ENCODE peak calls at places on chromosomes 3 and 15, in eight cellular contexts. X is heart left ventricle; Z is effector memory CD4-positive, alpha-beta T cell; P is heart right ventricle; B is pancreas; U is OCI-LY7; Y is mesenchymal stem cell; S is CD4-positive, alpha-beta memory T cell. I is an unnamed sample.

GRCh38 chr3:70703305-70704102 is 391.1 kb upstream of the MDFIC2 start:
- DNase-seq in X (no peak), B (no peak), Z (no peak), S (no peak), U (no peak), P (no peak), Y (no peak), I (no peak)

GRCh38 chr15:82535566-82536408 is 4.5 kb downstream of the RPS17 start:
- DNase-seq in Z (no peak), B (no peak), S (no peak), Y (no peak), X (no peak), P (no peak), U (no peak), I (no peak)

GRCh38 chr3:125556314-125556713 is 36.3 kb upstream of the SNX4 start:
- DNase-seq in Z (no peak), B (no peak), P (no peak), Y (peak; percentile 85), X (no peak), U (no peak), S (no peak), I (no peak)

GRCh38 chr15:90126457-90127435 is 24.5 kb upstream of the IDH2 start:
- DNase-seq in U (no peak), Y (no peak), X (peak; percentile 83), P (peak; percentile 67), S (no peak), Z (no peak), B (no peak), I (no peak)

GRCh38 chr3:71659758-71660666 is 65.2 kb downstream of the EIF4E3 start:
- DNase-seq in X (no peak), Z (no peak), P (no peak), B (no peak), S (no peak), U (peak; percentile 94), Y (no peak), I (no peak)

GRCh38 chr3:111906667-111907066 is 47.6 kb downstream of the PHLDB2 start:
- DNase-seq in S (no peak), Z (no peak), P (no peak), U (no peak), Y (peak; percentile 80), X (no peak), B (no peak), I (no peak)

GRCh38 chr3:182609575-182610156 is 183.6 kb upstream of the ATP11B start:
- DNase-seq in Z (no peak), X (no peak), Y (no peak), B (peak; percentile 60), P (no peak), U (no peak), S (no peak), I (no peak)

GRCh38 chr3:172562881-172563835 is 39.9 kb upstream of the TNFSF10 start:
- DNase-seq in P (no peak), Y (peak; percentile 98), U (no peak), B (no peak), X (no peak), S (peak; percentile 35), Z (no peak), I (no peak)

GRCh38 chr3:167346171-167346570 is 33.9 kb downstream of the ZBBX start:
- DNase-seq in P (no peak), Z (no peak), U (no peak), B (no peak), X (no peak), Y (no peak), S (no peak), I (no peak)

GRCh38 chr15:35362195-35362829 is 183.7 kb downstream of the DPH6 start:
- DNase-seq in Z (no peak), P (no peak), Y (peak; percentile 78), U (no peak), S (no peak), B (no peak), X (no peak), I (no peak)

GRCh38 chr3:44885618-44886017 is 11.2 kb downstream of the TGM4 start:
- DNase-seq in S (no peak), Y (peak; percentile 81), B (no peak), Z (no peak), U (no peak), X (peak; percentile 35), P (no peak), I (no peak)

GRCh38 chr15:83656192-83656591 is 2.3 kb downstream of the ADAMTSL3 start:
- DNase-seq in S (no peak), X (no peak), U (no peak), B (no peak), Y (no peak), P (no peak), Z (no peak), I (no peak)

GRCh38 chr15:83653288-83653638 is 660 bp upstream of the ADAMTSL3 start:
- DNase-seq in Z (no peak), B (no peak), U (no peak), Y (no peak), S (no peak), P (no peak), X (no peak), I (no peak)

GRCh38 chr15:83655237-83655616 is 1.3 kb downstream of the ADAMTSL3 start:
- DNase-seq in U (no peak), P (no peak), X (no peak), Y (no peak), Z (no peak), B (no peak), S (no peak), I (no peak)

GRCh38 chr15:83653639-83654378 is at the start of gene ADAMTSL3:
- DNase-seq in P (peak; percentile 90), B (peak; percentile 97), Z (no peak), S (no peak), U (no peak), Y (peak; percentile 38), X (peak; percentile 88), I (no peak)

DNA sequence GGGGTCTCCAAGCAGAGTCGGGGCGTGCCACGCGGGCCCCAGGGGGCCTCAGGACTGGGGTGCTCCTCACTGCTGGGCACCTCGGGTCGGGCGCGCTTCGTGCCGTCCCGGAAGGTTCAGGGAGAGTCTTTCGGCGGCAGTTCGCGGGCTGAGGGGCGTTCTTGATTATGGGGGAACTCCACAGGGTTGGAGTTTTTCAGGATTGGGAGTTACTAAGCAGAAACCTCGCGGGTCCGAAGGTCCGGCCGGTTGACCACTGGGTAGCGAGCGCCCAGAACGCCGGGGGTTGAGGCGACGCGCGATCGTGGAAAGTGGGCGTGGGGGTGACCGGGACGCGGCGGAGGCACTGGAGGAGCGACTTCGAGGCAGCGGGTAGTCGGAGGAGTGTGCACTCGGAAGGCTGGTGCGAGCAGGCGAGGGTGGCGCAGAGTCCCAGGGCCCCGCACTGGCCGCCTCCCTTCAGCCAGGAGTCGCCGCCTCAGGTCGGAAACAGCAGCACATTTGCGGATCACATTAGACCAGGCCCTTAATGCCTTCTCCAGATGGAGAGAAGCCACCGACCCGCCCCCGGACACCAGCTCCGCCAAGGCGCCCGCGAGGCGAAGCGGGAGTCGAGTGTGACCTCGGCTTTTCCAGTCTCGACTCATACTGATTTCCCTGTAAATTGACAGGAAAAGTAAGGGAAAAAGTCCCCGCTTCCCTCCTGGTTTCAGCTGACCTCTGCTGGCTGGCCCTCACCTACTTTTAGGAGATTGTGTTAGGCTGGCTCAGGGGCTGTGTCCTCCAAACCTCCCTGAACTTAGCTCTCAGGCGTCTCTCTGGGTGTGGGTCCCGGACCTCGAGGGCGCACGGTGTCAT is 685 bp downstream of the ADAMTSL3 start:
- DNase-seq in X (peak; percentile 80), S (no peak), Z (no peak), Y (no peak), U (no peak), P (peak; percentile 75), B (peak; percentile 69), I (no peak)
- H3K4me1 ChIP-seq in X (peaks cover 42% of the 10 kb centered on the region), S (no peaks in the 10 kb centered on the region), Z (no peaks in the 10 kb centered on the region), Y (peaks cover 13% of the 10 kb centered on the region), U (no peaks in the 10 kb centered on the region), P (peaks cover 28% of the 10 kb centered on the region), B (peaks cover 11% of the 10 kb centered on the region), I (no peaks in the 10 kb centered on the region)

GRCh38 chr15:81155375-81156218 is 21.5 kb downstream of the CFAP161 start:
- DNase-seq in P (no peak), X (no peak), B (no peak), U (peak; percentile 62), S (peak; percentile 8), Z (no peak), Y (peak; percentile 36), I (peak; percentile 44)
- H3K27ac ChIP-seq in P (no peak overlapping the region), X (no peak overlapping the region), B (no peak overlapping the region), U (no peak overlapping the region), S (no peak overlapping the region), Z (no peak overlapping the region), Y (no peak overlapping the region), I (no peak overlapping the region)

GRCh38 chr15:100334905-100335304 is 6.9 kb downstream of the ADAMTS17 start:
- DNase-seq in S (no peak), B (no peak), Y (no peak), Z (no peak), P (no peak), X (no peak), U (no peak), I (no peak)

GRCh38 chr15:100334456-100334855 is 7.3 kb downstream of the ADAMTS17 start:
- DNase-seq in Z (no peak), U (no peak), X (no peak), P (no peak), B (no peak), S (no peak), Y (no peak), I (no peak)

GRCh38 chr15:100332721-100333120 is 9.1 kb downstream of the ADAMTS17 start:
- DNase-seq in U (no peak), B (no peak), P (no peak), Y (no peak), S (no peak), Z (no peak), X (no peak), I (no peak)

GRCh38 chr15:100333236-100333635 is 8.5 kb downstream of the ADAMTS17 start:
- DNase-seq in Y (no peak), Z (no peak), B (no peak), U (no peak), S (no peak), P (no peak), X (no peak), I (no peak)

GRCh38 chr15:100334015-100334414 is 7.8 kb downstream of the ADAMTS17 start:
- DNase-seq in Y (no peak), P (no peak), B (no peak), X (no peak), S (no peak), Z (no peak), U (no peak), I (no peak)
- H3K9me3 ChIP-seq in Y (no peaks in the 10 kb centered on the region), P (no peaks in the 10 kb centered on the region), B (no peaks in the 10 kb centered on the region), X (no peaks in the 10 kb centered on the region), S (no peaks in the 10 kb centered on the region), Z (no peaks in the 10 kb centered on the region), U (no peaks in the 10 kb centered on the region), I (no peaks in the 10 kb centered on the region)

GRCh38 chr15:89095556-89095955 is 7.3 kb downstream of the ABHD2 start:
- DNase-seq in X (no peak), Y (no peak), P (no peak), Z (no peak), U (no peak), B (no peak), S (no peak), I (no peak)
- H3K4me1 ChIP-seq in X (peaks cover 92% of the 10 kb centered on the region), Y (peaks cover 3% of the 10 kb centered on the region), P (peaks cover 42% of the 10 kb centered on the region), Z (peaks cover 10% of the 10 kb centered on the region), U (peaks cover 8% of the 10 kb centered on the region), B (peaks cover 63% of the 10 kb centered on the region), S (peaks cover 13% of the 10 kb centered on the region), I (peaks cover 8% of the 10 kb centered on the region)

GRCh38 chr3:185934726-185935464 is 2.9 kb downstream of the TRA2B start:
- DNase-seq in S (no peak), P (no peak), Z (no peak), Y (no peak), U (no peak), B (no peak), X (no peak), I (no peak)
- H3K27ac ChIP-seq in S (peak overlapping the region; percentile 99), P (no peak overlapping the region), Z (peak overlapping the region; percentile 97), Y (no peak overlapping the region), U (no peak overlapping the region), B (peak overlapping the region; percentile 100), X (no peak overlapping the region), I (peak overlapping the region; percentile 95)